ENCODE peak calls at places on chromosome X, in four cellular contexts. One of them, this sample, is unnamed.

GRCh38 chrX:39396358-39396995 is 595.2 kb downstream of the MID1IP1 start:
- DNase-seq in GM12864: no peak
- DNase-seq in EL: no peak
- DNase-seq in activated CD4-positive, alpha-beta T cell treated with anti-CD3 and anti-CD28 coated beads, Interleukin-2, amount 10 ng/mL, durations not matched to agents 7 days and 5 days: no peak
- DNase-seq in this sample: no peak

GRCh38 chrX:47218920-47219815 is 687 bp downstream of the CDK16 start:
- DNase-seq in GM12864: no peak
- DNase-seq in EL: peak; percentile 12
- DNase-seq in activated CD4-positive, alpha-beta T cell treated with anti-CD3 and anti-CD28 coated beads, Interleukin-2, amount 10 ng/mL, durations not matched to agents 7 days and 5 days: peak; percentile 50
- DNase-seq in this sample: peak; percentile 41

GRCh38 chrX:51178352-51178751 is 154.3 kb upstream of the NUDT10 start:
- DNase-seq in GM12864: no peak
- DNase-seq in EL: no peak
- DNase-seq in activated CD4-positive, alpha-beta T cell treated with anti-CD3 and anti-CD28 coated beads, Interleukin-2, amount 10 ng/mL, durations not matched to agents 7 days and 5 days: no peak
- DNase-seq in this sample: no peak

GRCh38 chrX:79270401-79270800 is 96.7 kb downstream of the ITM2A start:
- DNase-seq in EL: no peak
- DNase-seq in GM12864: peak; percentile 54
- DNase-seq in activated CD4-positive, alpha-beta T cell treated with anti-CD3 and anti-CD28 coated beads, Interleukin-2, amount 10 ng/mL, durations not matched to agents 7 days and 5 days: peak; percentile 74
- DNase-seq in this sample: peak; percentile 55

GRCh38 chrX:2928583-2929434 is at the start of gene ARSD:
- DNase-seq in EL: peak; percentile 86
- DNase-seq in activated CD4-positive, alpha-beta T cell treated with anti-CD3 and anti-CD28 coated beads, Interleukin-2, amount 10 ng/mL, durations not matched to agents 7 days and 5 days: peak; percentile 44
- DNase-seq in GM12864: peak; percentile 40
- DNase-seq in this sample: peak; percentile 4

GRCh38 chrX:118655561-118656246 is 71.7 kb upstream of the IL13RA1 start:
- DNase-seq in EL: peak; percentile 73
- DNase-seq in GM12864: no peak
- DNase-seq in activated CD4-positive, alpha-beta T cell treated with anti-CD3 and anti-CD28 coated beads, Interleukin-2, amount 10 ng/mL, durations not matched to agents 7 days and 5 days: no peak
- DNase-seq in this sample: no peak

GRCh38 chrX:35115205-35115604 is 172.6 kb downstream of the FAM47B start:
- DNase-seq in GM12864: no peak
- DNase-seq in EL: peak; percentile 67
- DNase-seq in activated CD4-positive, alpha-beta T cell treated with anti-CD3 and anti-CD28 coated beads, Interleukin-2, amount 10 ng/mL, durations not matched to agents 7 days and 5 days: no peak
- DNase-seq in this sample: no peak

GRCh38 chrX:153662266-153662665 is 11.3 kb downstream of the PNCK start:
- DNase-seq in EL: peak; percentile 45
- DNase-seq in activated CD4-positive, alpha-beta T cell treated with anti-CD3 and anti-CD28 coated beads, Interleukin-2, amount 10 ng/mL, durations not matched to agents 7 days and 5 days: peak; percentile 43
- DNase-seq in GM12864: no peak
- DNase-seq in this sample: no peak

GRCh38 chrX:41086627-41086932 is 1.3 kb downstream of the USP9X start:
- DNase-seq in activated CD4-positive, alpha-beta T cell treated with anti-CD3 and anti-CD28 coated beads, Interleukin-2, amount 10 ng/mL, durations not matched to agents 7 days and 5 days: no peak
- DNase-seq in EL: no peak
- DNase-seq in GM12864: no peak
- DNase-seq in this sample: no peak

GRCh38 chrX:15336023-15336413 is 695 bp upstream of the PIGA start:
- DNase-seq in GM12864: no peak
- DNase-seq in activated CD4-positive, alpha-beta T cell treated with anti-CD3 and anti-CD28 coated beads, Interleukin-2, amount 10 ng/mL, durations not matched to agents 7 days and 5 days: peak; percentile 13
- DNase-seq in EL: peak; percentile 50
- DNase-seq in this sample: peak; percentile 61

GRCh38 chrX:129738466-129739308 is at the start of gene XPNPEP2:
- DNase-seq in GM12864: no peak
- DNase-seq in EL: no peak
- DNase-seq in activated CD4-positive, alpha-beta T cell treated with anti-CD3 and anti-CD28 coated beads, Interleukin-2, amount 10 ng/mL, durations not matched to agents 7 days and 5 days: no peak
- DNase-seq in this sample: no peak

GRCh38 chrX:149950681-149951080 is 12.4 kb upstream of the EOLA2 start:
- DNase-seq in EL: peak; percentile 57
- DNase-seq in GM12864: no peak
- DNase-seq in activated CD4-positive, alpha-beta T cell treated with anti-CD3 and anti-CD28 coated beads, Interleukin-2, amount 10 ng/mL, durations not matched to agents 7 days and 5 days: peak; percentile 28
- DNase-seq in this sample: no peak

GRCh38 chrX:149881081-149881711 is at the start of gene MAGEA8:
- DNase-seq in GM12864: no peak
- DNase-seq in activated CD4-positive, alpha-beta T cell treated with anti-CD3 and anti-CD28 coated beads, Interleukin-2, amount 10 ng/mL, durations not matched to agents 7 days and 5 days: no peak
- DNase-seq in EL: no peak
- DNase-seq in this sample: no peak

GRCh38 chrX:133783273-133783672 is 202.1 kb downstream of the GPC3 start:
- DNase-seq in activated CD4-positive, alpha-beta T cell treated with anti-CD3 and anti-CD28 coated beads, Interleukin-2, amount 10 ng/mL, durations not matched to agents 7 days and 5 days: no peak
- DNase-seq in EL: no peak
- DNase-seq in GM12864: peak; percentile 18
- DNase-seq in this sample: no peak

GRCh38 chrX:149043401-149043800 is 461.7 kb downstream of the IDS start:
- DNase-seq in activated CD4-positive, alpha-beta T cell treated with anti-CD3 and anti-CD28 coated beads, Interleukin-2, amount 10 ng/mL, durations not matched to agents 7 days and 5 days: no peak
- DNase-seq in EL: no peak
- DNase-seq in GM12864: no peak
- DNase-seq in this sample: no peak

GRCh38 chrX:71619193-71619592 is 882 bp upstream of the CXCR3 start:
- DNase-seq in activated CD4-positive, alpha-beta T cell treated with anti-CD3 and anti-CD28 coated beads, Interleukin-2, amount 10 ng/mL, durations not matched to agents 7 days and 5 days: peak; percentile 31
- DNase-seq in EL: no peak
- DNase-seq in GM12864: no peak
- DNase-seq in this sample: peak; percentile 60

GRCh38 chrX:18424482-18425198 is 768 bp upstream of the CDKL5 start:
- DNase-seq in activated CD4-positive, alpha-beta T cell treated with anti-CD3 and anti-CD28 coated beads, Interleukin-2, amount 10 ng/mL, durations not matched to agents 7 days and 5 days: peak; percentile 15
- DNase-seq in GM12864: no peak
- DNase-seq in EL: peak; percentile 48
- DNase-seq in this sample: no peak

GRCh38 chrX:84118769-84119168 is 69.2 kb downstream of the RPS6KA6 start:
- DNase-seq in activated CD4-positive, alpha-beta T cell treated with anti-CD3 and anti-CD28 coated beads, Interleukin-2, amount 10 ng/mL, durations not matched to agents 7 days and 5 days: no peak
- DNase-seq in EL: no peak
- DNase-seq in GM12864: no peak
- DNase-seq in this sample: no peak

GRCh38 chrX:108245462-108245861 is 153.9 kb downstream of the ATG4A start:
- DNase-seq in activated CD4-positive, alpha-beta T cell treated with anti-CD3 and anti-CD28 coated beads, Interleukin-2, amount 10 ng/mL, durations not matched to agents 7 days and 5 days: no peak
- DNase-seq in EL: no peak
- DNase-seq in GM12864: no peak
- DNase-seq in this sample: no peak

GRCh38 chrX:84064164-84064563 is 123.8 kb downstream of the RPS6KA6 start:
- DNase-seq in GM12864: no peak
- DNase-seq in EL: no peak
- DNase-seq in activated CD4-positive, alpha-beta T cell treated with anti-CD3 and anti-CD28 coated beads, Interleukin-2, amount 10 ng/mL, durations not matched to agents 7 days and 5 days: no peak
- DNase-seq in this sample: no peak

GRCh38 chrX:84046403-84046984 is 141.5 kb downstream of the RPS6KA6 start:
- DNase-seq in activated CD4-positive, alpha-beta T cell treated with anti-CD3 and anti-CD28 coated beads, Interleukin-2, amount 10 ng/mL, durations not matched to agents 7 days and 5 days: peak; percentile 6
- DNase-seq in EL: peak; percentile 29
- DNase-seq in GM12864: no peak
- DNase-seq in this sample: no peak

GRCh38 chrX:95764972-95765451 is 919.6 kb upstream of the DIAPH2 start:
- DNase-seq in activated CD4-positive, alpha-beta T cell treated with anti-CD3 and anti-CD28 coated beads, Interleukin-2, amount 10 ng/mL, durations not matched to agents 7 days and 5 days: no peak
- DNase-seq in EL: no peak
- DNase-seq in GM12864: no peak
- DNase-seq in this sample: no peak

GRCh38 chrX:77389891-77390290 is 57.3 kb upstream of the FGF16 start:
- DNase-seq in GM12864: no peak
- DNase-seq in EL: no peak
- DNase-seq in activated CD4-positive, alpha-beta T cell treated with anti-CD3 and anti-CD28 coated beads, Interleukin-2, amount 10 ng/mL, durations not matched to agents 7 days and 5 days: no peak
- DNase-seq in this sample: no peak

GRCh38 chrX:41332408-41332987 is 1.5 kb upstream of the DDX3X start:
- DNase-seq in GM12864: no peak
- DNase-seq in activated CD4-positive, alpha-beta T cell treated with anti-CD3 and anti-CD28 coated beads, Interleukin-2, amount 10 ng/mL, durations not matched to agents 7 days and 5 days: peak; percentile 37
- DNase-seq in EL: peak; percentile 36
- DNase-seq in this sample: peak; percentile 6

GRCh38 chrX:1300449-1300848 is 31.8 kb downstream of the CSF2RA start:
- DNase-seq in GM12864: no peak
- DNase-seq in EL: no peak
- DNase-seq in activated CD4-positive, alpha-beta T cell treated with anti-CD3 and anti-CD28 coated beads, Interleukin-2, amount 10 ng/mL, durations not matched to agents 7 days and 5 days: no peak
- DNase-seq in this sample: no peak

GRCh38 chrX:31656013-31656412 is 584.2 kb upstream of the FTHL17 start:
- DNase-seq in EL: peak; percentile 47
- DNase-seq in activated CD4-positive, alpha-beta T cell treated with anti-CD3 and anti-CD28 coated beads, Interleukin-2, amount 10 ng/mL, durations not matched to agents 7 days and 5 days: no peak
- DNase-seq in GM12864: no peak
- DNase-seq in this sample: no peak

GRCh38 chrX:80578518-80579105 is 158.4 kb downstream of the TENT5D start:
- DNase-seq in GM12864: no peak
- DNase-seq in EL: peak; percentile 1
- DNase-seq in activated CD4-positive, alpha-beta T cell treated with anti-CD3 and anti-CD28 coated beads, Interleukin-2, amount 10 ng/mL, durations not matched to agents 7 days and 5 days: no peak
- DNase-seq in this sample: no peak

This sample was measured in effector memory CD4-positive, alpha-beta T cell.